ENCODE peak calls at places on chromosomes 11 and 22, in four cellular contexts. W is pancreas, H is astrocyte, C is colonic mucosa. V is an unnamed sample.

GRCh38 chr11:13288375-13289029 is 10.9 kb downstream of the BMAL1 start:
- DNase-seq in W (no peak), H (peak; percentile 26), C (no peak), V (no peak)

GRCh38 chr11:27514558-27514957 is 8.0 kb upstream of the LIN7C start:
- DNase-seq in W (no peak), H (peak; percentile 94), C (no peak), V (peak; percentile 47)

GRCh38 chr11:2100361-2101170 is 38.6 kb downstream of the IGF2 start:
- DNase-seq in W (peak; percentile 54), H (no peak), C (no peak), V (peak; percentile 80)

GRCh38 chr11:17877886-17878285 is 135.0 kb downstream of the SERGEF start:
- DNase-seq in W (no peak), H (no peak), C (no peak), V (no peak)

GRCh38 chr11:6578134-6578533 is 25.3 kb downstream of the RRP8 start:
- DNase-seq in W (no peak), H (no peak), C (no peak), V (no peak)

GRCh38 chr11:7604331-7604973 is 68.8 kb downstream of the CYB5R2 start:
- DNase-seq in W (no peak), H (no peak), C (peak; percentile 79), V (no peak)

GRCh38 chr11:2912498-2912897 is 16.7 kb downstream of the PHLDA2 start:
- DNase-seq in W (peak; percentile 90), H (peak; percentile 76), C (peak; percentile 96), V (no peak)

GRCh38 chr22:45638834-45639746 is 32.5 kb upstream of the ATXN10 start:
- DNase-seq in W (no peak), H (peak; percentile 55), C (peak; percentile 63), V (no peak)

GRCh38 chr11:72238040-72238450 is 5.9 kb downstream of the PHOX2A start:
- DNase-seq in W (peak; percentile 73), H (peak; percentile 45), C (peak; percentile 70), V (peak; percentile 58)

GRCh38 chr11:69636512-69636866 is 4.5 kb upstream of the CCND1 start:
- DNase-seq in W (peak; percentile 73), H (peak; percentile 89), C (peak; percentile 82), V (peak; percentile 88)

GRCh38 chr11:72426758-72427157 is 7.6 kb downstream of the CLPB start:
- DNase-seq in W (no peak), H (no peak), C (no peak), V (no peak)

GRCh38 chr11:2883717-2884423 is 1.7 kb downstream of the CDKN1C start:
- DNase-seq in W (peak; percentile 62), H (no peak), C (no peak), V (peak; percentile 75)

GRCh38 chr11:17807034-17807433 is 72.5 kb downstream of the KCNC1 start:
- DNase-seq in W (no peak), H (no peak), C (no peak), V (no peak)

GRCh38 chr22:49149721-49150608 is 677.7 kb downstream of the BRD1 start:
- DNase-seq in W (no peak), H (no peak), C (no peak), V (no peak)

GRCh38 chr22:32660292-32660691 is 141.2 kb upstream of the TIMP3 start:
- DNase-seq in W (peak; percentile 78), H (peak; percentile 49), C (peak; percentile 74), V (peak; percentile 79)

GRCh38 chr22:21736948-21737347 is 1.4 kb upstream of the YPEL1 start:
- DNase-seq in W (no peak), H (no peak), C (no peak), V (no peak)

GRCh38 chr22:21736084-21736642 is 569 bp upstream of the YPEL1 start:
- DNase-seq in W (no peak), H (no peak), C (peak; percentile 27), V (no peak)

GRCh38 chr22:21731503-21731902 is 4.1 kb downstream of the YPEL1 start:
- DNase-seq in W (no peak), H (no peak), C (no peak), V (no peak)

GRCh38 chr22:21735198-21736083 is at the start of gene YPEL1:
- DNase-seq in W (peak; percentile 99), H (peak; percentile 88), C (peak; percentile 98), V (peak; percentile 99)

GRCh38 chr22:21734540-21735197 is 925 bp downstream of the YPEL1 start:
- DNase-seq in W (no peak), H (no peak), C (no peak), V (no peak)
- H3K27ac ChIP-seq in W (no peak overlapping the region), H (no peak overlapping the region), C (no peak overlapping the region), V (peak overlapping the region; percentile 78)

GRCh38 chr11:45300715-45301114 is 14.6 kb upstream of the SYT13 start:
- DNase-seq in W (no peak), H (no peak), C (no peak), V (no peak)
- TF ChIP-seq CTCF in W (no peak), H (no peak), C (no peak), V (no peak)

GRCh38 chr11:130773436-130773835 is 142.8 kb downstream of the SNX19 start:
- DNase-seq in W (no peak), H (no peak), C (no peak), V (no peak)
- H3K4me1 ChIP-seq in W (no peaks in the 10 kb centered on the region), H (peaks cover 41% of the 10 kb centered on the region), C (no peaks in the 10 kb centered on the region), V (no peaks in the 10 kb centered on the region)

GRCh38 chr11:120642196-120642894 is 130.8 kb downstream of the GRIK4 start:
- DNase-seq in W (no peak), H (no peak), C (no peak), V (no peak)
- H3K27ac ChIP-seq in W (no peak overlapping the region), H (no peak overlapping the region), C (no peak overlapping the region), V (no peak overlapping the region)

GRCh38 chr11:118401880-118402590 is 629 bp downstream of the ATP5MG start:
- DNase-seq in W (no peak), H (peak; percentile 88), C (no peak), V (no peak)
- TF ChIP-seq CTCF in W (no peak), H (no peak), C (no peak), V (no peak)

DNA sequence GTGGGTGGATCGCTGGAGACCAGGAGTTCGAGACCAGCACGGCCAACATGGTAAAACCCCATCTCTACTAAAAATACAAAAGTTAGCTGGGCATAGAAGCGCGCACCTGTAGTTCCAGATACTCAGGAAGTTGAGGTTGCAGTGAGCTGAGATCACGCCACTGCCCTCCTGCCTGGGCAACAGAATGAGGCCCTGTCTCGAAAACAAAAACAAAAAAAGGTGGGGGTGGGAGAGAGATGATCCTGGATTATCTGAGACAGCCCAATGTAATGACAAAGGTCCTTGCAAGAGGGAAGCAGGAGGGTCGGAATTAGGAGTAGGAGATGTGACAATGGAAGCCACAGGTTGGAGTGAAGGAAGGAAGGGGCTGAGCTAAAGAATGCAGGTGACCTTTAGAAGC is 87.6 kb upstream of the APOA1 start:
- DNase-seq in W (no peak), H (no peak), C (no peak), V (no peak)
- H3K4me1 ChIP-seq in W (no peaks in the 10 kb centered on the region), H (no peaks in the 10 kb centered on the region), C (no peaks in the 10 kb centered on the region), V (peaks cover 13% of the 10 kb centered on the region)

GRCh38 chr11:67202045-67202444 is 64.2 kb upstream of the GRK2 start:
- DNase-seq in W (no peak), H (no peak), C (no peak), V (no peak)

GRCh38 chr11:67195971-67196418 is 70.3 kb upstream of the GRK2 start:
- DNase-seq in W (no peak), H (peak; percentile 67), C (peak; percentile 24), V (no peak)

GRCh38 chr11:67199751-67200150 is 66.5 kb upstream of the GRK2 start:
- DNase-seq in W (no peak), H (no peak), C (no peak), V (no peak)

GRCh38 chr11:67194096-67194495 is 72.2 kb upstream of the GRK2 start:
- DNase-seq in W (no peak), H (no peak), C (no peak), V (no peak)

DNA sequence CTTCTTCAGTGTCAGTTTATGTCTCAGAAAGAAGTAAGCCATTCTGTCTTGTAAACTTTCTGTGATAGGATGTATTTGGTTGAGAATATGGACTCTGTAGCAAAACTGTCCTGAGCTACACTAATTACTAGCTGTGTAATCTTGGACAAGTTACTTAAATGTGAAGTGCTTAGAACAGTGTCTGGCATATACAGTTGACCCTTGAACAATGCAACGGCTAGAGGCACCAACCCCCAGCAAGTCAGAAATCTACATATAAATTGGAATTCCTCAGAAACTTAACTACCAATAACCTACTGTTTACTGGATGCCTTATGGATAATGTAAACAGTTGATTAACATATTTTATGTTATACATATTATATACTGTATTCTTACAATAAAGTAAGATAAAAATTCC is 68.7 kb upstream of the GRK2 start:
- DNase-seq in W (no peak), H (no peak), C (no peak), V (no peak)
- H3K27ac ChIP-seq in W (no peak overlapping the region), H (no peak overlapping the region), C (no peak overlapping the region), V (no peak overlapping the region)

DNA sequence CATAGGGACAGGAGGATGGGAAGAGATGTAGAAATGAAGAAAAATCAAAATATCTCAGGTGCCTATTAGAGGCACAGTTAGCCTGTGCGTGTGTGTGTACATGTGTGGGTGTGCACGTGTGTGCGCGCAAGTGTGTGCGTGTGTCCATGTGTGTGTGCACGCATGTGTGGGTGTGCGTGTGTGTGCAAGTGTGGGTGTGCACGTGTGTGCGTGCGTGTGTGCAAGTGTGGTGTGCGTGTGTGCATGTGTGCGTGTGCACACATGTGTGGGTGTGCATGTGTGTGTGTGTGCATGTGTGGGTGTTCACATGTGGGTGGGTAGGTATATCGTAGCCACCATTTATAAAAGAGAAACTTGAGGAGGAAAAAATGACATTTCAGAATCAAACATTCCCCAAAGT is 9.4 kb downstream of the CRYBB2 start:
- DNase-seq in W (no peak), H (no peak), C (no peak), V (no peak)
- TF ChIP-seq CTCF in W (no peak), H (no peak), C (no peak), V (no peak)

GRCh38 chr11:75324189-75324588 is 27.3 kb downstream of the ARRB1 start:
- DNase-seq in W (no peak), H (no peak), C (no peak), V (no peak)
- H3K4me1 ChIP-seq in W (peaks cover 53% of the 10 kb centered on the region), H (peaks cover 21% of the 10 kb centered on the region), C (peaks cover 48% of the 10 kb centered on the region), V (peaks cover 43% of the 10 kb centered on the region)

DNA sequence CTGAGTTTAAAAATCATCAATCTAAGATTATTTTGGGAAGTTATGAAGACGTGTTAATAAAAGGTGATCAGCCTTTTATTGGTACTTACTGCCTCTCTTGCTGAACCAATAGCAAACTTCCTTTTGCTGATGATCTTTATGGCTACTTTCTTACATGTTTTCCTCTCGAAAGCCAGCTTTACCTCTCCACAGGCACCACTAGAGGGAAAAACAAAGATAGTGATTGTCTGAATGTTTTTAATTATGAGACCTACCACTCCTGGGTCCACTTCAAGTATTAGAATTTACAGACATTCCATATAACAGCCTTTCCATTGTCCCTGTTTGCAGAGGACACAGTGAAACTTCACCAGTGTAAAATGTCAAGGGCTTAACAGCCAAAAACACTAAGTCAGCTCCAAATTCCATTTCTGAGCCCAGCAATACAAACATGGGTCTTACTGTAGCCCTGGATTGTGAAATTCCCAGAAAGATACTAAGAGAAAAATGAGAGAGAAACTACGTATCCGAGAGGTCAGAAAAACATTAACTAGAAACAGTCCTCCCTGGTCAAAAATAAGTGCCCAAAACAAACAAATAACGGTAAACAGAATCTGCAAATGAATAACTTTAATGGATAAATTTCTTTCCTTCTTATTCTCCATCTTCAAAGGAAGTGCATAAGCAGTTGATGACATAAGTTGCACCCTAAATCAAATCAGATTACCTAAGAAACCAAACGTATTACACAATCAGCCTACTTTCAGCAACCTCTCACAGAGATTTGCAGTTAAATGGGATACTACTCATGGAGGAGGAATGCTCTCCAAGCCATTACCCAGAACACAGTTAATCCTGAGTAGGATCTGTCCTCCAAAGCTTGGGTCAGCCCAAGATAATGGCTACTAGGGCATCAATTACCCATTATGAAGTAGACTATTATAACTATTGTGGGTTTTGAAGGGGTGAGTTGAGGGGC is 29.5 kb downstream of the CHEK2 start:
- DNase-seq in W (no peak), H (peak; percentile 96), C (no peak), V (no peak)
- H3K27ac ChIP-seq in W (no peak overlapping the region), H (peak overlapping the region; percentile 48), C (peak overlapping the region; percentile 32), V (peak overlapping the region; percentile 71)

V was measured in heart left ventricle.